ENCODE peak calls at places on chromosomes 7 and 10, in nine cellular contexts. Y, I, Z, A, S, V, E, K and D are unnamed samples.
A peak's percentile ranks its signal among the peaks of the same experiment; 100 is the strongest.

GRCh38 chr10:29177266-29177832 is 111.5 kb upstream of the LYZL1 start:
- DNase-seq in A (no peak), E (no peak), V (no peak), K (no peak), Z (no peak), I (no peak), S (no peak), Y (no peak), D (no peak)

GRCh38 chr7:30225863-30226361 is 58.5 kb upstream of the ZNRF2 start:
- DNase-seq in K (no peak), S (peak; percentile 8), A (no peak), I (peak; percentile 87), Y (no peak), Z (peak; percentile 79), E (no peak), V (no peak), D (no peak)

GRCh38 chr7:101594790-101595189 is 34.3 kb downstream of the MYL10 start:
- DNase-seq in V (no peak), A (no peak), S (no peak), K (no peak), E (no peak), I (no peak), Z (no peak), Y (no peak), D (no peak)

GRCh38 chr7:111640416-111640815 is 78.1 kb upstream of the IMMP2L start:
- DNase-seq in Y (no peak), S (no peak), I (no peak), V (no peak), A (no peak), K (no peak), Z (no peak), E (no peak), D (no peak)

GRCh38 chr7:68155676-68156075 is 1159.0 kb downstream of the TYW1 start:
- DNase-seq in E (no peak), S (no peak), V (no peak), Z (no peak), Y (no peak), K (no peak), A (no peak), I (no peak), D (no peak)

GRCh38 chr10:61410353-61410752 is 42.8 kb downstream of the TMEM26 start:
- DNase-seq in V (no peak), K (no peak), Y (no peak), E (no peak), S (no peak), I (no peak), Z (no peak), A (no peak), D (no peak)

GRCh38 chr10:119652361-119652760 is 1.2 kb downstream of the BAG3 start:
- DNase-seq in V (no peak), E (no peak), Y (peak; percentile 44), S (peak; percentile 82), K (peak; percentile 71), A (no peak), I (peak; percentile 28), Z (no peak), D (no peak)

GRCh38 chr10:12638103-12638502 is 288.8 kb downstream of the CAMK1D start:
- DNase-seq in K (no peak), A (no peak), Y (peak; percentile 11), Z (no peak), S (peak; percentile 31), V (no peak), I (no peak), E (no peak), D (no peak)

GRCh38 chr7:2845193-2845592 is 1.1 kb upstream of the GNA12 start:
- DNase-seq in K (no peak), E (no peak), A (no peak), Y (no peak), S (no peak), I (no peak), V (no peak), Z (no peak), D (no peak)

GRCh38 chr10:124279882-124280281 is 138.8 kb downstream of the OAT start:
- DNase-seq in Y (no peak), K (no peak), I (no peak), Z (no peak), V (no peak), A (no peak), S (no peak), E (no peak), D (no peak)

GRCh38 chr7:50268223-50268622 is 36.3 kb upstream of the IKZF1 start:
- DNase-seq in E (no peak), V (no peak), Z (no peak), A (no peak), K (no peak), Y (no peak), S (no peak), I (no peak), D (no peak)

GRCh38 chr7:48299580-48300169 is 128.4 kb downstream of the ABCA13 start:
- DNase-seq in E (no peak), Z (no peak), V (peak; percentile 72), I (peak; percentile 73), K (peak; percentile 53), A (peak; percentile 74), Y (peak; percentile 36), S (peak; percentile 80), D (peak; percentile 43)

GRCh38 chr7:27739301-27739913 is 555 bp upstream of the TAX1BP1 start:
- DNase-seq in S (peak; percentile 70), Y (no peak), I (no peak), A (no peak), V (no peak), Z (no peak), K (peak; percentile 30), E (no peak), D (no peak)

GRCh38 chr7:155864271-155864985 is 52.2 kb upstream of the SHH start:
- DNase-seq in S (no peak), I (no peak), Z (peak; percentile 24), K (no peak), V (no peak), A (no peak), E (no peak), Y (no peak), D (no peak)

GRCh38 chr7:30348083-30348560 is 63.7 kb downstream of the ZNRF2 start:
- DNase-seq in Y (peak; percentile 72), K (peak; percentile 23), E (no peak), V (no peak), S (peak; percentile 88), Z (no peak), A (no peak), I (no peak), D (no peak)

DNA sequence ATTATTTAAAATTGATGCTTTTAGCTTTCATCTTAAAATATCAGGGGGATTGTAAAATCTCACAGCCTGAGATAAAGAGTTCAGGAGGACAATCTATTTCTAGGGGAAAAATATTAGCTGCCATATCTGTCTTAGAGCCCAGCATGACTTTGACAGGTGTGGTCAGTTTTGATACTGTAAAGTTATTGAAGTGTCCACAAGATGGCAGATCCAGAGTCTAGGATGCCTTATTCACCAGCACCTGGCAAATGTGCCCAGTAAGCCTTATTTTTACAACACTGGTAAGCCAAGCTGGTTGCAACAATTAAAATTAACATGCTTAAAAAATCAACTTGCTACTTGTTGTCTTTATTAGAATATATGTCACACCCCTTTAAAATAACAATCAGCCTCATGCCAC is 579.3 kb downstream of the SH2D4B start:
- DNase-seq in Y (no peak), I (no peak), K (no peak), V (no peak), Z (no peak), E (no peak), S (no peak), A (no peak), D (no peak)
- TF ChIP-seq CTCF in Y (no peak), I (no peak), K (no peak), V (no peak), Z (no peak), E (no peak), S (no peak), A (no peak), D (no peak)

DNA sequence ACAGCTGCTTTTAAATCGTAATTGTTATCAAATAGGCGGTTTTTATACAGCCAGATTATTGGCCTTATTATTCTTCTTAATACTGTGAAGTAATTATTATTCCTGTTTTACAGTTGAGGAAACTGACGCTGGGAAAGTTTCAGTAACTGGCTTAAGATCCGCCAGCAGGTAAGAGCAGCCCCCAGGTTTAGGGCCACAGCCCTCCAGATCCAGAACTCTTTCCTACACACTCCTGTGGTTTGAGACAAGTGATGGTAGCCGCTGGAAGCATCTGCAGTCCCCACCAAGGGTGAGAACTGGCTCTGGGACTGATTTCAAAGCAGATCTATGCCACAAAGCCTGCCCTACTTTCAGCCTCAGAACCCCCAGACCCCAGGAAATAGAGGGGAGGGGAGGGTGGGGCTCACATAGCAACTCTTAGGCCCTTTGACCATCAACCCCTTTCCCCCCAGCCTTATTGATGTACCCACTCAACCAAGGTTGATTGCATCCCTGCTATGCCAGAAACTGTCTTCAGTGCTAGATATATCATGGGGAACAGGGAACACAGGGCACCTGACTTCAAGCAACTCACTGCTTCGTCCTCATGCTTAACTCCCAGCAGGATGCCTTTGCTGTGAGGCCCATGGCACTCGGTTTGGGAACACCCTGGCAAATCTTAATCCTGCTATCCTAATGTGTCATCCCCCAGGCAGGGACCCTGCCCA is 2.9 kb upstream of the UNC5B start:
- DNase-seq in K (no peak), S (no peak), V (no peak), Z (peak; percentile 37), E (no peak), Y (no peak), A (no peak), I (no peak), D (no peak)
- TF ChIP-seq CTCF in K (peak; percentile 21), S (no peak), V (no peak), Z (no peak), E (no peak), Y (no peak), A (no peak), I (no peak), D (no peak)

GRCh38 chr10:71703577-71703976 is 16.0 kb downstream of the C10orf105 start:
- DNase-seq in I (no peak), S (no peak), K (no peak), V (no peak), Z (no peak), Y (no peak), E (no peak), A (no peak), D (no peak)
- TF ChIP-seq CTCF in I (no peak), S (no peak), K (no peak), V (no peak), Z (no peak), Y (peak; percentile 3), E (no peak), A (no peak), D (no peak)

GRCh38 chr10:93872776-93873175 is 21.0 kb upstream of the SLC35G1 start:
- DNase-seq in A (no peak), S (no peak), K (no peak), V (no peak), E (no peak), Y (no peak), Z (no peak), I (no peak), D (no peak)

GRCh38 chr10:93865794-93866193 is 28.0 kb upstream of the SLC35G1 start:
- DNase-seq in A (no peak), Y (no peak), S (no peak), E (no peak), V (no peak), I (no peak), Z (no peak), K (no peak), D (no peak)

GRCh38 chr10:93861825-93862224 is 32.0 kb upstream of the SLC35G1 start:
- DNase-seq in A (no peak), S (no peak), I (no peak), E (no peak), K (no peak), Y (no peak), V (no peak), Z (no peak), D (no peak)

GRCh38 chr10:93871805-93872204 is 22.0 kb upstream of the SLC35G1 start:
- DNase-seq in A (no peak), K (no peak), Y (no peak), I (no peak), S (no peak), E (no peak), Z (no peak), V (no peak), D (no peak)

GRCh38 chr10:93867481-93867880 is 26.3 kb upstream of the SLC35G1 start:
- DNase-seq in I (no peak), V (no peak), Z (no peak), A (no peak), S (no peak), K (no peak), Y (no peak), E (no peak), D (no peak)
- TF ChIP-seq CTCF in I (no peak), V (no peak), Z (no peak), A (no peak), S (no peak), K (no peak), Y (no peak), E (no peak), D (no peak)